ENCODE peak calls at places on chromosomes 13 and 19, in four cellular contexts. S is upper lobe of right lung; V is CD4-positive, CD25-positive, alpha-beta regulatory T cell; E is sigmoid colon. Y is an unnamed sample. For H3K4me1 and H3K36me3, the result is how much of the 10 kb centered on the place peaks cover.

GRCh38 chr13:43865892-43866291 is 13.6 kb downstream of the CCDC122 start:
- DNase-seq in S (no peak), V (no peak), E (no peak), Y (no peak)

GRCh38 chr13:51861728-51862300 is at the start of gene CCDC70:
- DNase-seq in S (no peak), V (peak), E (no peak), Y (no peak)

GRCh38 chr19:398719-399118 is 10.2 kb downstream of the C2CD4C start:
- DNase-seq in S (peak), V (no peak), E (no peak), Y (peak)

GRCh38 chr13:45809810-45810394 is 41.7 kb downstream of the SIAH3 start:
- DNase-seq in S (no peak), V (peak), E (no peak), Y (no peak)

GRCh38 chr13:19596960-19597361 is 35.6 kb upstream of the TPTE2 start:
- DNase-seq in S (no peak), V (no peak), E (no peak), Y (no peak)

GRCh38 chr13:109007946-109008345 is 378.5 kb downstream of the MYO16 start:
- DNase-seq in S (no peak), V (no peak), E (no peak), Y (no peak)

GRCh38 chr13:113042456-113042855 is 63.1 kb upstream of the F7 start:
- DNase-seq in S (no peak), V (no peak), E (no peak), Y (peak)

GRCh38 chr19:16588089-16588823 is 16.0 kb upstream of the SLC35E1 start:
- DNase-seq in S (no peak), V (peak), E (no peak), Y (no peak)

GRCh38 chr19:3336680-3337523 is 29.5 kb upstream of the NFIC start:
- DNase-seq in S (peak), V (no peak), E (peak), Y (peak)

GRCh38 chr13:61183670-61184069 is 232.0 kb downstream of the PCDH20 start:
- DNase-seq in S (no peak), V (no peak), E (no peak), Y (no peak)

GRCh38 chr13:93398167-93398566 is 171.6 kb downstream of the GPC6 start:
- DNase-seq in S (no peak), V (no peak), E (no peak), Y (no peak)

GRCh38 chr13:28486144-28486543 is 8.8 kb downstream of the FLT1 start:
- DNase-seq in S (no peak), V (no peak), E (no peak), Y (no peak)

GRCh38 chr13:61908906-61909305 is 493.3 kb upstream of the PCDH20 start:
- DNase-seq in S (no peak), V (no peak), E (no peak), Y (no peak)

GRCh38 chr19:20964798-20965197 is 41.7 kb downstream of the ZNF85 start:
- DNase-seq in S (no peak), V (no peak), E (no peak), Y (no peak)

GRCh38 chr19:46983097-46983496 is 36.5 kb upstream of the NPAS1 start:
- DNase-seq in S (no peak), V (no peak), E (no peak), Y (no peak)

GRCh38 chr19:46979103-46979769 is 40.4 kb upstream of the NPAS1 start:
- DNase-seq in S (no peak), V (no peak), E (no peak), Y (no peak)

GRCh38 chr19:46980756-46981155 is 38.9 kb upstream of the NPAS1 start:
- DNase-seq in S (no peak), V (no peak), E (no peak), Y (no peak)

GRCh38 chr19:46979770-46980105 is 39.9 kb upstream of the NPAS1 start:
- DNase-seq in S (no peak), V (no peak), E (no peak), Y (no peak)

GRCh38 chr19:46981296-46981695 is 38.3 kb upstream of the NPAS1 start:
- DNase-seq in S (no peak), V (no peak), E (no peak), Y (no peak)
- H3K4me1 ChIP-seq in S (half or more), V (under half), E (half or more), Y (under half)

GRCh38 chr19:54145541-54146158 is 8.1 kb downstream of the CNOT3 start:
- DNase-seq in S (no peak), V (no peak), E (no peak), Y (no peak)

GRCh38 chr19:54149021-54149812 is 10.3 kb downstream of the LENG1 start:
- DNase-seq in S (no peak), V (no peak), E (no peak), Y (no peak)

GRCh38 chr19:54147676-54148075 is 10.1 kb downstream of the CNOT3 start:
- DNase-seq in S (no peak), V (no peak), E (peak), Y (peak)

GRCh38 chr19:54151362-54152035 is 8.0 kb downstream of the LENG1 start:
- DNase-seq in S (no peak), V (no peak), E (no peak), Y (no peak)

GRCh38 chr19:54148158-54148557 is 10.6 kb downstream of the CNOT3 start:
- DNase-seq in S (no peak), V (no peak), E (no peak), Y (peak)
- H3K36me3 ChIP-seq in S (half or more), V (half or more), E (half or more), Y (half or more)

DNA sequence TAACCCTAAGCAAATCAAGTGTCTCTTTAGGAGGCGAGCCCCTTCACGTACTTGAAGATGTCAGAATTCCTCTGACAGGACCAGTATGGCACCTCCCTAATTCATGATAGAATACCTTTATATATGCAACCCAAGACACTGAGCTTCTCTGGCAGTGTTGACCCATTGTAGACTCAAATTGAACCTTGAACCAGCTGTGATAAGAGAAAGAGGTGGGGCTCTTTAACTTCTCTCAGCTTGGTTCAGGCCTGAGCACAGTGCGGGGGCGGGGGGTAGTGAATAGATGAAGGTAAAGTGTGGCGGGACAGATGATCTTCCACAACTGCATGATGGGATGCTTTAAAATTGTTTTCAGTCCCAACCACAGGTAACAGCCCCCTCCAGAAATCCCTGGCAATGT is 12.1 kb downstream of the MBNL2 start:
- DNase-seq in S (no peak), V (no peak), E (no peak), Y (no peak)
- H3K4me1 ChIP-seq in S (half or more), V (under half), E (half or more), Y (under half)

DNA sequence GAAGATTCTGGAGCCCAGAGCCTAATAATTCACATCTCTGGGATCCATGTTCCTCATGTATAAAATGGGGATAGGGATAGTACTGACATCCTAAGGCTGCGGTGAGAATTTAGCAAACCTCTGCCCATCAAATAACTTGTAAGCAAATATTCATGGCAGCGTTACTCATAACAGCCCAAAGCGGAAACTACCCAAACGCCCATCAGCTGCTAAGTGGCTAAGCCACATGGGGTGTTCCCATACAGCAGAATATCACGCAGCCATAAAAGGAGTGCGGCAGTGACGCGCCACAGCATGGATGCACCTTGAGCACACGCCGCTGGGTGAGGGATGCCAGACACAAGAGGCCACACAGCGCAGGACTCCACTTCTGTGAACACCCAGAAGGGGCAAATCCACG is 19.7 kb downstream of the VRK3 start:
- DNase-seq in S (no peak), V (no peak), E (no peak), Y (no peak)
- H3K36me3 ChIP-seq in S (half or more), V (half or more), E (under half), Y (half or more)

GRCh38 chr19:10727599-10728250 is 9.8 kb downstream of the DNM2 start:
- DNase-seq in S (no peak), V (no peak), E (no peak), Y (no peak)

GRCh38 chr19:10724573-10725071 is 6.7 kb downstream of the DNM2 start:
- DNase-seq in S (no peak), V (no peak), E (no peak), Y (no peak)

GRCh38 chr19:10729406-10729805 is 11.5 kb downstream of the DNM2 start:
- DNase-seq in S (no peak), V (no peak), E (no peak), Y (no peak)

GRCh38 chr19:10726268-10726667 is 8.4 kb downstream of the DNM2 start:
- DNase-seq in S (no peak), V (no peak), E (no peak), Y (no peak)

DNA sequence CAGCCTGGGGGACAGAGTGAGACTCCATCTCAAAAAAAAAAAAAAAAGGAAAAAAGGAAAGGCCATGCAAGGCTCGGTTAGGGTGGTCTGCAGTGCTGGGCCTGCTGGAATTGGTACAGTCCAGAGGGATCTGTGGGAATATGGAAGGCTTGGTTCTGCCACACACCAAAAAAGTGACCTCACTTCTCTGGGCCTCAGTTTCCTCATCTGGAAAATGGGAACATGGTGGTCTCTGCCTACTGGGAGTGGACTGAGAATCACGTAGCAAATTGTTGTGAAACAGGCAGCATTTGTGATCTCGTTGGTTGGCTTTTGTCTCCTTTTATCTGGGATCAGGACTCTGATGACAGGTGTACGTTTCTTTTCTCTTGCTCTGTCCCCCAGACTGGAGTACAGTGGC is 7.5 kb downstream of the DNM2 start:
- DNase-seq in S (no peak), V (no peak), E (no peak), Y (no peak)
- H3K4me1 ChIP-seq in S (half or more), V (under half), E (under half), Y (under half)

GRCh38 chr19:7975037-7975436 is 30.4 kb downstream of the ELAVL1 start:
- DNase-seq in S (no peak), V (no peak), E (no peak), Y (peak)
- H3K36me3 ChIP-seq in S (half or more), V (half or more), E (under half), Y (under half)

GRCh38 chr19:19445288-19445687 is 39.8 kb downstream of the GATAD2A start:
- DNase-seq in S (no peak), V (no peak), E (no peak), Y (no peak)

GRCh38 chr19:19444694-19445155 is 39.2 kb downstream of the GATAD2A start:
- DNase-seq in S (no peak), V (peak), E (no peak), Y (peak)

GRCh38 chr19:19447536-19448237 is 42.2 kb downstream of the GATAD2A start:
- DNase-seq in S (no peak), V (peak), E (no peak), Y (peak)

GRCh38 chr19:19446655-19447437 is 41.4 kb downstream of the GATAD2A start:
- DNase-seq in S (no peak), V (no peak), E (no peak), Y (peak)

GRCh38 chr19:19445911-19446361 is 40.5 kb downstream of the GATAD2A start:
- DNase-seq in S (no peak), V (peak), E (no peak), Y (peak)
- H3K4me1 ChIP-seq in S (under half), V (half or more), E (under half), Y (under half)

Y was measured in kidney.